ENCODE peak calls at places on chromosomes 7 and 10, in ten cellular contexts. Q, T, D, Y, C, O, Z, R, B and N are unnamed samples.

GRCh38 chr10:131806646-131807317 is 94.0 kb upstream of the PPP2R2D start:
- DNase-seq in C (no peak), Q (no peak), Y (no peak), R (no peak), D (no peak), T (no peak), O (no peak), B (peak; percentile 26), Z (no peak), N (no peak)

GRCh38 chr7:55563596-55564325 is 8.5 kb downstream of the VOPP1 start:
- DNase-seq in Q (no peak), Z (no peak), T (no peak), D (no peak), Y (no peak), B (no peak), O (no peak), C (no peak), R (no peak), N (no peak)

GRCh38 chr10:54441286-54441685 is 359.7 kb downstream of the PCDH15 start:
- DNase-seq in Y (no peak), Q (no peak), T (no peak), C (no peak), Z (no peak), D (no peak), O (no peak), R (no peak), B (no peak), N (peak; percentile 88)

GRCh38 chr7:47625861-47626444 is 44.0 kb upstream of the TNS3 start:
- DNase-seq in B (no peak), T (no peak), R (no peak), D (no peak), Q (no peak), Z (no peak), Y (no peak), C (no peak), O (no peak), N (no peak)

GRCh38 chr10:119090026-119090808 is 9.6 kb upstream of the EIF3A start:
- DNase-seq in Z (no peak), T (no peak), Q (no peak), B (no peak), Y (no peak), D (no peak), C (peak; percentile 66), R (no peak), O (no peak), N (no peak)

GRCh38 chr7:96177353-96177752 is 144.5 kb downstream of the SLC25A13 start:
- DNase-seq in C (no peak), Z (no peak), Y (no peak), B (no peak), R (no peak), Q (no peak), T (no peak), O (no peak), D (no peak), N (no peak)

GRCh38 chr10:101646369-101646768 is 48.6 kb downstream of the FBXW4 start:
- DNase-seq in Y (no peak), C (no peak), T (no peak), B (no peak), R (no peak), Q (peak; percentile 69), Z (no peak), D (no peak), O (no peak), N (no peak)

GRCh38 chr7:77266162-77266807 is 66.7 kb upstream of the FGL2 start:
- DNase-seq in T (no peak), C (no peak), Z (peak; percentile 24), B (no peak), D (no peak), O (peak; percentile 65), R (no peak), Q (no peak), Y (no peak), N (no peak)

GRCh38 chr10:124016795-124017375 is 76.5 kb downstream of the CHST15 start:
- DNase-seq in T (no peak), C (no peak), Z (no peak), D (no peak), B (no peak), O (no peak), Q (peak; percentile 14), Y (no peak), R (no peak), N (no peak)

GRCh38 chr7:43249808-43250145 is 137.3 kb downstream of the HECW1 start:
- DNase-seq in O (no peak), C (no peak), T (no peak), Z (no peak), B (no peak), D (no peak), Q (no peak), R (no peak), Y (no peak), N (no peak)

GRCh38 chr10:88754272-88754671 is 5.5 kb upstream of the LIPN start:
- DNase-seq in O (no peak), C (no peak), Q (no peak), Y (peak; percentile 16), R (no peak), D (no peak), Z (peak; percentile 31), T (peak; percentile 15), B (no peak), N (no peak)

GRCh38 chr10:88756660-88757059 is 3.2 kb upstream of the LIPN start:
- DNase-seq in Y (no peak), R (no peak), C (no peak), B (no peak), T (no peak), Q (no peak), D (no peak), O (no peak), Z (no peak), N (no peak)

GRCh38 chr10:88759366-88760101 is at the start of gene LIPN:
- DNase-seq in T (no peak), C (no peak), B (no peak), Z (no peak), Q (no peak), O (no peak), R (no peak), Y (no peak), D (no peak), N (no peak)

DNA sequence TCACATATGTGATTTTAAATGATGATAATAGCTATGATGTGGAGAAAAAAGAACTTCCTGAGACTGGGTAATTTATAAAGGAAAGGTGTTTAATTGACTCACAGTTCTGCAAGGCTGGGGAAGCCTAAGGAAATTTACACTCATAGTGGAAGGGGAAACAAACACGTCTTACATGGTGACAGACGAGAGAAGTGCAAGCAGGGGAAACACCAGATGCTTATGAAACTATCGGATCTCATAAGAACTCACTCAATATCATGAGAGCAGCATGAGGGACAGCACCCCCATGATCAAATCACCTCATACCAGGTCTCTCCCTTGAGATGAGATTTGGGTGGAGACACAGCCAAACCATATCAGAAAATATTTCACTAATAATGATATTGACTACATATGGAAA is 4.1 kb upstream of the LIPN start:
- DNase-seq in C (no peak), O (no peak), Z (no peak), Y (no peak), D (no peak), Q (no peak), B (no peak), T (no peak), R (no peak), N (no peak)
- TF ChIP-seq CTCF in C (no peak), O (no peak), Z (no peak), Y (no peak), D (no peak), Q (no peak), B (no peak), T (no peak), R (no peak), N (no peak)

DNA sequence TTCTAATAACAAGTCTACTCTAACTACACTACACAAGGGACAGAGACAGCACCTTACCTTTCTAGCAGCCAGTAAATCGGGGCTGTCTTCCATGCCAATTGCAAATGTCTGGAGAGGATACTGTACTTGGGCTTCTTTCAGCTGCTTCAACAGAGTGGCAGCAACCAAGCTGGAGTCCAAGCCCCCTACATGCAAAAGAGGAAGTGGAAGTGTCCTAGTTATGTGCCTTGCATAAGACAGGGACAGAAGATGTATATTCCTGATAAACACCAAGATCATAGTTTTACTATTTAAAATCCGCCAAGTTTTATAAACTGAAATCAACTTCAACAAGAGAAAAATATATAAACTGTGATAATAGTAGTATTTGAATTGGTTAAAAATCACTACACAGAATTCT is 14.0 kb downstream of the ASNS start:
- DNase-seq in R (no peak), T (no peak), B (no peak), Y (no peak), Q (no peak), C (no peak), D (no peak), O (no peak), Z (no peak), N (no peak)
- TF ChIP-seq CTCF in R (no peak), T (no peak), B (no peak), Y (no peak), Q (no peak), C (no peak), D (no peak), O (no peak), Z (no peak), N (no peak)

DNA sequence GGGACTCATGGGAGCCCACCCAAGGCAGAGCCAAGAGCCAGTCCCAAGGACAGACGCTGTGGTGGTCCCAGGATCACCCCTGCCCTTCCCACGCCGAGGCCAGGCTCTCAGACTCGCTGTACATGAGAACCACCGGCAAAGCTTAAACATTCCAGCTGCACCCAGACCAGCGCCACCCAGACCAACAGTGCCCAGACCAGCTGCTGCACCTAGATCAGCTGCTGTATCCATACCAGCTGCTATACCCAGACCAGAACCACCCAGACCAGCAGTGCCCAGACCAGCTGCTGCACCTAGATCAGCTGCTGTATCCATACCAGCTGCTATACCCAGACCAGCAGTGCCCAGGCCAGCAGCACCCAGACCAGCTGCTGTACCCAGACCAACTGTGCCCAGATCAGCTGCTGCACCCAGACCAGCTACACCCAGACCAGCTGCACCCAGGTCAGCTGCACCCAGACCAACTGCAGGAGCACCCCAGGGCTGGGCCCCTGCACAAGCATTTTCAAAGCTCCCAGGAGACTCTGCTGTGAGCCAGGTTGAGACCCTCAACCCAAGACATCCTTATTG is 47.9 kb upstream of the CNPY1 start:
- DNase-seq in Q (no peak), C (no peak), B (peak; percentile 48), O (no peak), Y (no peak), D (no peak), R (no peak), T (no peak), Z (no peak), N (no peak)
- TF ChIP-seq CTCF in Q (no peak), C (no peak), B (no peak), O (no peak), Y (no peak), D (no peak), R (no peak), T (no peak), Z (no peak), N (no peak)

DNA sequence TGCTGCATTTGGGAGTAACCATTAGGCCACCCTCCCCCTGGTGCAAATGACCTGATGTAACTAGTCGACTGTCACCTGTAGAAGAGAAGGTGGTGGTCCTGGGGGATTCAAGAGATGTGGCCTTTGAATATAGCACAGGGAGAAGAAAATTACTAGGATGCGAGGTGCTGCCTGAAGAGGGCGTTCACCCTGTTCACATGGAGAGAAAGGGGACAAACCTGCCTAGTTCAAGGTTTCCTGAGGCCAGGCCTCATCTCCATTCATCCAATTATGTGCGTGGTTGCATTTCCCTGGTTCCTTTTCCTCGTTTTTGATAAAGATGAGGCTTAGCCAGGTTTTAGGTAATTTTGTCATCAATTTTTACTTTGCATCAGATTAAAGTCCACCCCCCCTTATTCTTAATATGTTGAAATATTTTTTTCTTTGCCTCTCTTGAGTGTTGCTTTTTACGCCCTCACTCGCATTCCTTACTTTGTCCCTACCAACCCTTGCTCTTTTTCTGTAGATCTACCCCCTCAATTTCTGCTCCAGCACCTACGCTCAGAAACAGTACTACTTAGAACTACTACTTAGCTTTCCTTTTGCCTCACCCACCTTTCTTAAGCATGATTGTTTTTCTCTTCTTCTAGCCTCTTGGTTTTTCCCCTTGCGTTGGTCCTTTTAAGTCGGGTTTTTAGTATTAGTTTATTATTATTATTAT is 13.7 kb downstream of the CLCN1 start:
- DNase-seq in Z (no peak), T (no peak), R (no peak), Y (no peak), D (no peak), Q (no peak), C (no peak), O (no peak), B (no peak), N (no peak)
- TF ChIP-seq CTCF in Z (no peak), T (no peak), R (no peak), Y (no peak), D (no peak), Q (no peak), C (no peak), O (peak; percentile 7), B (no peak), N (no peak)